ENCODE peak calls at places on chromosome 5, in seven cellular contexts. D is uterus; O is stimulated activated CD8-positive, alpha-beta memory T cell treated with anti-CD3 and anti-CD28 coated beads, Interleukin-7, amount 100 ng/mL, for 4 hours; Q is pancreas; T is kidney epithelial cell; P is prostate gland; B is iris pigment epithelial cell. N is an unnamed sample.

GRCh38 chr5:133254803-133255202 is 203.0 kb downstream of the HSPA4 start:
- DNase-seq in Q (no peak), D (no peak), B (no peak), T (no peak), O (no peak), P (no peak), N (no peak)

GRCh38 chr5:72234265-72234700 is 85.8 kb downstream of the MRPS27 start:
- DNase-seq in B (peak; percentile 88), T (no peak), P (no peak), D (no peak), O (no peak), Q (no peak), N (no peak)

GRCh38 chr5:163473613-163474243 is 13.3 kb downstream of the HMMR start:
- DNase-seq in T (no peak), P (no peak), B (no peak), Q (no peak), D (no peak), O (no peak), N (no peak)

GRCh38 chr5:34509392-34509791 is 146.7 kb upstream of the RAI14 start:
- DNase-seq in D (no peak), Q (no peak), B (no peak), O (no peak), P (peak; percentile 66), T (no peak), N (no peak)

GRCh38 chr5:177576169-177576568 is 15.8 kb upstream of the TMED9 start:
- DNase-seq in P (no peak), T (no peak), O (no peak), D (no peak), B (no peak), Q (no peak), N (no peak)

GRCh38 chr5:159695741-159696294 is 220.5 kb upstream of the ADRA1B start:
- DNase-seq in P (no peak), T (no peak), O (no peak), Q (no peak), D (no peak), B (no peak), N (no peak)

GRCh38 chr5:32785639-32786216 is 74.6 kb downstream of the NPR3 start:
- DNase-seq in D (no peak), O (no peak), Q (no peak), T (peak; percentile 14), P (no peak), B (peak; percentile 75), N (no peak)

GRCh38 chr5:114361724-114362196 is at the start of gene KCNN2:
- DNase-seq in B (peak; percentile 56), D (peak; percentile 85), O (no peak), T (peak; percentile 59), P (peak; percentile 88), Q (peak; percentile 89), N (peak; percentile 74)

GRCh38 chr5:171420429-171421231 is 1.2 kb downstream of the FGF18 start:
- DNase-seq in B (peak; percentile 85), P (peak; percentile 56), O (no peak), Q (peak; percentile 74), D (peak; percentile 79), T (no peak), N (peak; percentile 73)

N was measured in stomach.